ENCODE peak calls at places on chromosomes 16 and 17, in six cellular contexts. One of them, this sample, is unnamed. For H3K4me1, the result is how much of the 10 kb centered on the place peaks cover.

GRCh38 chr16:78045865-78046581 is 23.7 kb downstream of the CLEC3A start:
- DNase-seq in A673: peak
- DNase-seq in tibial nerve: no peak
- DNase-seq in endodermal cell: peak
- DNase-seq in heart left ventricle: peak
- DNase-seq in heart right ventricle: peak
- DNase-seq in this sample: peak

GRCh38 chr16:49513040-49513439 is 139.4 kb downstream of the C16orf78 start:
- DNase-seq in A673: peak
- DNase-seq in tibial nerve: no peak
- DNase-seq in endodermal cell: peak
- DNase-seq in heart left ventricle: no peak
- DNase-seq in heart right ventricle: no peak
- DNase-seq in this sample: no peak

GRCh38 chr17:80982426-80982974 is 9.1 kb upstream of the CHMP6 start:
- DNase-seq in A673: no peak
- DNase-seq in tibial nerve: no peak
- DNase-seq in endodermal cell: no peak
- DNase-seq in heart left ventricle: no peak
- DNase-seq in heart right ventricle: no peak
- DNase-seq in this sample: no peak

GRCh38 chr17:29114141-29114540 is 66.1 kb downstream of the MYO18A start:
- DNase-seq in A673: no peak
- DNase-seq in tibial nerve: no peak
- DNase-seq in endodermal cell: no peak
- DNase-seq in heart left ventricle: no peak
- DNase-seq in heart right ventricle: no peak
- DNase-seq in this sample: no peak

GRCh38 chr16:83312015-83312734 is 495.6 kb upstream of the HSBP1 start:
- DNase-seq in A673: no peak
- DNase-seq in tibial nerve: no peak
- DNase-seq in endodermal cell: peak
- DNase-seq in heart left ventricle: no peak
- DNase-seq in heart right ventricle: no peak
- DNase-seq in this sample: no peak

GRCh38 chr17:36857698-36858097 is 79.6 kb upstream of the LHX1 start:
- DNase-seq in A673: no peak
- DNase-seq in tibial nerve: no peak
- DNase-seq in endodermal cell: no peak
- DNase-seq in heart left ventricle: no peak
- DNase-seq in heart right ventricle: no peak
- DNase-seq in this sample: no peak

GRCh38 chr16:54748611-54749190 is 182.0 kb upstream of the IRX5 start:
- DNase-seq in A673: no peak
- DNase-seq in tibial nerve: no peak
- DNase-seq in endodermal cell: no peak
- DNase-seq in heart left ventricle: no peak
- DNase-seq in heart right ventricle: no peak
- DNase-seq in this sample: no peak

GRCh38 chr16:11534262-11534661 is 52.5 kb downstream of the LITAF start:
- DNase-seq in A673: no peak
- DNase-seq in tibial nerve: no peak
- DNase-seq in endodermal cell: no peak
- DNase-seq in heart left ventricle: no peak
- DNase-seq in heart right ventricle: no peak
- DNase-seq in this sample: no peak

GRCh38 chr16:67945392-67945933 is 1.5 kb upstream of the LCAT start:
- DNase-seq in A673: no peak
- DNase-seq in tibial nerve: no peak
- DNase-seq in endodermal cell: no peak
- DNase-seq in heart left ventricle: peak
- DNase-seq in heart right ventricle: no peak
- DNase-seq in this sample: no peak

GRCh38 chr17:72446525-72447250 is 325.9 kb downstream of the SOX9 start:
- DNase-seq in A673: no peak
- DNase-seq in tibial nerve: no peak
- DNase-seq in endodermal cell: no peak
- DNase-seq in heart left ventricle: no peak
- DNase-seq in heart right ventricle: no peak
- DNase-seq in this sample: no peak

GRCh38 chr16:62225675-62226074 is 189.4 kb upstream of the CDH8 start:
- DNase-seq in A673: peak
- DNase-seq in tibial nerve: peak
- DNase-seq in endodermal cell: peak
- DNase-seq in heart left ventricle: peak
- DNase-seq in heart right ventricle: peak
- DNase-seq in this sample: peak

GRCh38 chr16:3112058-3112880 is at the start of gene ZNF205:
- DNase-seq in A673: peak
- DNase-seq in tibial nerve: peak
- DNase-seq in endodermal cell: peak
- DNase-seq in heart left ventricle: peak
- DNase-seq in heart right ventricle: peak
- DNase-seq in this sample: peak

GRCh38 chr16:825298-826061 is 24.9 kb upstream of the GNG13 start:
- DNase-seq in A673: peak
- DNase-seq in tibial nerve: no peak
- DNase-seq in endodermal cell: no peak
- DNase-seq in heart left ventricle: no peak
- DNase-seq in heart right ventricle: no peak
- DNase-seq in this sample: no peak

GRCh38 chr16:57522960-57523359 is 13.4 kb downstream of the CCDC102A start:
- DNase-seq in A673: no peak
- DNase-seq in tibial nerve: no peak
- DNase-seq in endodermal cell: no peak
- DNase-seq in heart left ventricle: no peak
- DNase-seq in heart right ventricle: no peak
- DNase-seq in this sample: no peak

GRCh38 chr16:86935323-86935669 is 356.9 kb downstream of the FOXL1 start:
- DNase-seq in A673: no peak
- DNase-seq in tibial nerve: no peak
- DNase-seq in endodermal cell: no peak
- DNase-seq in heart left ventricle: no peak
- DNase-seq in heart right ventricle: no peak
- DNase-seq in this sample: no peak

GRCh38 chr16:14562691-14563491 is 67.2 kb downstream of the PARN start:
- DNase-seq in A673: peak
- DNase-seq in tibial nerve: no peak
- DNase-seq in endodermal cell: no peak
- DNase-seq in heart left ventricle: peak
- DNase-seq in heart right ventricle: no peak
- DNase-seq in this sample: peak

GRCh38 chr16:53121043-53121442 is 66.3 kb downstream of the CHD9 start:
- DNase-seq in A673: no peak
- DNase-seq in tibial nerve: no peak
- DNase-seq in endodermal cell: no peak
- DNase-seq in heart left ventricle: no peak
- DNase-seq in heart right ventricle: no peak
- DNase-seq in this sample: no peak

GRCh38 chr17:80738020-80738380 is 193.4 kb downstream of the RPTOR start:
- DNase-seq in A673: no peak
- DNase-seq in tibial nerve: no peak
- DNase-seq in endodermal cell: no peak
- DNase-seq in heart left ventricle: no peak
- DNase-seq in heart right ventricle: no peak
- DNase-seq in this sample: no peak

GRCh38 chr17:72460711-72461110 is 339.9 kb downstream of the SOX9 start:
- DNase-seq in A673: no peak
- DNase-seq in tibial nerve: no peak
- DNase-seq in endodermal cell: no peak
- DNase-seq in heart left ventricle: no peak
- DNase-seq in heart right ventricle: no peak
- DNase-seq in this sample: no peak

GRCh38 chr17:79622201-79622601 is 11.3 kb upstream of the RBFOX3 start:
- DNase-seq in A673: no peak
- DNase-seq in tibial nerve: no peak
- DNase-seq in endodermal cell: no peak
- DNase-seq in heart left ventricle: peak
- DNase-seq in heart right ventricle: no peak
- DNase-seq in this sample: no peak

GRCh38 chr16:24609740-24610420 is 70.5 kb downstream of the RBBP6 start:
- DNase-seq in A673: peak
- DNase-seq in tibial nerve: peak
- DNase-seq in endodermal cell: peak
- DNase-seq in heart left ventricle: peak
- DNase-seq in heart right ventricle: peak
- DNase-seq in this sample: peak

GRCh38 chr16:49333268-49333597 is 40.4 kb upstream of the C16orf78 start:
- DNase-seq in A673: no peak
- DNase-seq in tibial nerve: no peak
- DNase-seq in endodermal cell: no peak
- DNase-seq in heart left ventricle: no peak
- DNase-seq in heart right ventricle: no peak
- DNase-seq in this sample: no peak

GRCh38 chr16:51181495-51181795 is 30.4 kb upstream of the SALL1 start:
- DNase-seq in A673: peak
- DNase-seq in tibial nerve: no peak
- DNase-seq in endodermal cell: peak
- DNase-seq in heart left ventricle: no peak
- DNase-seq in heart right ventricle: no peak
- DNase-seq in this sample: no peak

GRCh38 chr17:61150686-61151299 is 248.8 kb upstream of the TBX2 start:
- DNase-seq in A673: no peak
- DNase-seq in tibial nerve: no peak
- DNase-seq in endodermal cell: no peak
- DNase-seq in heart left ventricle: no peak
- DNase-seq in heart right ventricle: no peak
- DNase-seq in this sample: no peak
- H3K27ac ChIP-seq in A673: no peak
- H3K27ac ChIP-seq in tibial nerve: no peak
- H3K27ac ChIP-seq in endodermal cell: no peak
- H3K27ac ChIP-seq in heart left ventricle: no peak
- H3K27ac ChIP-seq in heart right ventricle: no peak
- H3K27ac ChIP-seq in this sample: no peak

GRCh38 chr17:3695129-3695722 is 729 bp downstream of the P2RX5 start:
- DNase-seq in A673: no peak
- DNase-seq in tibial nerve: no peak
- DNase-seq in endodermal cell: peak
- DNase-seq in heart left ventricle: peak
- DNase-seq in heart right ventricle: peak
- DNase-seq in this sample: no peak
- H3K4me1 ChIP-seq in A673: under half
- H3K4me1 ChIP-seq in tibial nerve: under half
- H3K4me1 ChIP-seq in endodermal cell: under half
- H3K4me1 ChIP-seq in heart left ventricle: under half
- H3K4me1 ChIP-seq in heart right ventricle: under half
- H3K4me1 ChIP-seq in this sample: under half

GRCh38 chr17:16417896-16418683 is 2.7 kb downstream of the TRPV2 start:
- DNase-seq in A673: no peak
- DNase-seq in tibial nerve: no peak
- DNase-seq in endodermal cell: peak
- DNase-seq in heart left ventricle: no peak
- DNase-seq in heart right ventricle: no peak
- DNase-seq in this sample: no peak

GRCh38 chr17:16418684-16419066 is 3.3 kb downstream of the TRPV2 start:
- DNase-seq in A673: no peak
- DNase-seq in tibial nerve: no peak
- DNase-seq in endodermal cell: no peak
- DNase-seq in heart left ventricle: no peak
- DNase-seq in heart right ventricle: no peak
- DNase-seq in this sample: no peak

GRCh38 chr17:16417399-16417798 is 2.0 kb downstream of the TRPV2 start:
- DNase-seq in A673: no peak
- DNase-seq in tibial nerve: no peak
- DNase-seq in endodermal cell: no peak
- DNase-seq in heart left ventricle: no peak
- DNase-seq in heart right ventricle: no peak
- DNase-seq in this sample: peak

GRCh38 chr17:16419074-16419928 is 3.9 kb downstream of the TRPV2 start:
- DNase-seq in A673: peak
- DNase-seq in tibial nerve: no peak
- DNase-seq in endodermal cell: peak
- DNase-seq in heart left ventricle: no peak
- DNase-seq in heart right ventricle: no peak
- DNase-seq in this sample: no peak

DNA sequence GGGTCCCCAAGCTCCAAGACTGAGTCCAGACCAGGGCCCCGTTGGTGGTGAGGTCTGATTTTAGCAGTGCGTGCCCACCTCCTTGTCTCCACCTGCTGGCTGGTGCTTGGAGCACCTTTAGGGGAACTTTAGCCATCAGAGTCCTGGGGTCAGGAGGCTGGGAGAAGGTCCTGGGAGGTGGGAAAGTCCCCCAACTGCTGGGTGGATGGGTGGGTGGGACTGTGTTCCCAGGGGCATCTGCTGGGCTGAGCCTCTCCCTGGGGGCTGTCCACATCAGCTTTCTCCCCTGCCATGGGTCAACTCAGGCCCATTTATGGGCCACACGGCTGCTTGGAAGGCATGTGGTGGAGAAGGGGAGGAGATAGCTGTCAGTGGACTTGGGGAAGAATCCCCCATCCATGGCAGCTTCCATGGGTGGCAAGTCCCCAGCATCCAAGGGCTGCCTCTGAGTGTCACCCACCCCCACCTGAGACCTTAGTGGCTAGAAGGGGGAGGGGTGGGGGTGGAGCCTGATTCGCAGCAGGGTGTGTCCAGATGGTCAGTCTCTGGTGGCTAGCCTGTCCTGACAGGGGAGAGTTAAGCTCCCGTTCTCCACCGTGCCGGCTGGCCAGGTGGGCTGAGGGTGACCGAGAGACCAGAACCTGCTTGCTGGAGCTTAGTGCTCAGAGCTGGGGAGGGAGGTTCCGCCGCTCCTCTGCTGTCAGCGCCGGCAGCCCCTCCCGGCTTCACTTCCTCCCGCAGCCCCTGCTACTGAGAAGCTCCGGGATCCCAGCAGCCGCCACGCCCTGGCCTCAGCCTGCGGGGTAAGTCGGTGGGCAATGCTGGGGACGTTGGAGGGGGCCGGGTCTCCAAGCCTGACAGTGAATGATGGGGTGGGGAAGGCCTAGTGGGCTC is at the start of gene TRPV2:
- DNase-seq in A673: no peak
- DNase-seq in tibial nerve: no peak
- DNase-seq in endodermal cell: peak
- DNase-seq in heart left ventricle: peak
- DNase-seq in heart right ventricle: peak
- DNase-seq in this sample: no peak
- TF ChIP-seq CTCF in A673: peak
- TF ChIP-seq CTCF in tibial nerve: no peak
- TF ChIP-seq CTCF in endodermal cell: peak
- TF ChIP-seq CTCF in heart left ventricle: peak
- TF ChIP-seq CTCF in heart right ventricle: peak
- TF ChIP-seq CTCF in this sample: no peak

GRCh38 chr17:42554250-42555121 is 1.8 kb downstream of the HSD17B1 start:
- DNase-seq in A673: peak
- DNase-seq in tibial nerve: peak
- DNase-seq in endodermal cell: peak
- DNase-seq in heart left ventricle: peak
- DNase-seq in heart right ventricle: peak
- DNase-seq in this sample: peak

GRCh38 chr17:42553161-42553818 is 567 bp downstream of the HSD17B1 start:
- DNase-seq in A673: no peak
- DNase-seq in tibial nerve: no peak
- DNase-seq in endodermal cell: peak
- DNase-seq in heart left ventricle: no peak
- DNase-seq in heart right ventricle: peak
- DNase-seq in this sample: no peak

GRCh38 chr17:42555122-42555622 is 2.4 kb downstream of the HSD17B1 start:
- DNase-seq in A673: no peak
- DNase-seq in tibial nerve: no peak
- DNase-seq in endodermal cell: no peak
- DNase-seq in heart left ventricle: no peak
- DNase-seq in heart right ventricle: no peak
- DNase-seq in this sample: no peak

GRCh38 chr17:42548993-42549755 is 3.5 kb upstream of the HSD17B1 start:
- DNase-seq in A673: no peak
- DNase-seq in tibial nerve: no peak
- DNase-seq in endodermal cell: no peak
- DNase-seq in heart left ventricle: no peak
- DNase-seq in heart right ventricle: no peak
- DNase-seq in this sample: no peak

GRCh38 chr17:42553866-42554249 is 1.1 kb downstream of the HSD17B1 start:
- DNase-seq in A673: no peak
- DNase-seq in tibial nerve: no peak
- DNase-seq in endodermal cell: no peak
- DNase-seq in heart left ventricle: no peak
- DNase-seq in heart right ventricle: no peak
- DNase-seq in this sample: no peak
- H3K27ac ChIP-seq in A673: peak
- H3K27ac ChIP-seq in tibial nerve: peak
- H3K27ac ChIP-seq in endodermal cell: no peak
- H3K27ac ChIP-seq in heart left ventricle: peak
- H3K27ac ChIP-seq in heart right ventricle: peak
- H3K27ac ChIP-seq in this sample: peak